ENCODE peak calls at places on chromosomes 3 and 15, in five cellular contexts. F is neural crest cell, R is brain microvascular endothelial cell, B is hepatocyte, P is colonic mucosa. T is an unnamed sample.

GRCh38 chr15:52759969-52760368 is 30.2 kb downstream of the ONECUT1 start:
- DNase-seq in R (no peak), B (no peak), F (no peak), P (no peak), T (no peak)

GRCh38 chr3:181379278-181379677 is 332.4 kb upstream of the SOX2 start:
- DNase-seq in F (no peak), P (no peak), B (no peak), R (no peak), T (no peak)

GRCh38 chr3:10170915-10171478 is 6.3 kb downstream of the IRAK2 start:
- DNase-seq in R (no peak), P (no peak), B (no peak), F (no peak), T (no peak)

GRCh38 chr3:128079823-128080222 is 27.6 kb downstream of the SEC61A1 start:
- DNase-seq in P (no peak), R (no peak), F (no peak), B (no peak), T (no peak)

GRCh38 chr15:78993257-78993930 is 48.5 kb upstream of the CTSH start:
- DNase-seq in P (no peak), B (no peak), R (no peak), F (no peak), T (no peak)

GRCh38 chr3:124557433-124558232 is 172.6 kb upstream of the UMPS start:
- DNase-seq in R (peak; percentile 52), F (no peak), P (peak; percentile 52), B (no peak), T (peak; percentile 56)

GRCh38 chr3:36546196-36546595 is 165.9 kb downstream of the STAC start:
- DNase-seq in F (no peak), P (no peak), B (no peak), R (peak; percentile 46), T (no peak)

GRCh38 chr3:73467211-73467610 is 157.5 kb downstream of the PDZRN3 start:
- DNase-seq in F (no peak), P (no peak), B (no peak), R (no peak), T (no peak)

GRCh38 chr3:113374078-113374477 is 67.2 kb downstream of the CFAP44 start:
- DNase-seq in B (no peak), F (no peak), P (no peak), R (no peak), T (no peak)

GRCh38 chr15:42150246-42150970 is 6.0 kb downstream of the PLA2G4F start:
- DNase-seq in R (no peak), P (no peak), B (no peak), F (no peak), T (no peak)

GRCh38 chr3:150763841-150764483 is 993 bp upstream of the SIAH2 start:
- DNase-seq in R (no peak), P (peak; percentile 77), B (peak; percentile 85), F (peak; percentile 52), T (peak; percentile 67)

GRCh38 chr3:49867400-49867799 is 2.3 kb downstream of the CAMKV start:
- DNase-seq in F (no peak), B (no peak), R (no peak), P (no peak), T (no peak)

GRCh38 chr3:190306513-190307163 is 15.6 kb downstream of the CLDN1 start:
- DNase-seq in F (no peak), P (no peak), B (peak; percentile 64), R (no peak), T (peak; percentile 92)

GRCh38 chr3:135226057-135226456 is 431.0 kb downstream of the EPHB1 start:
- DNase-seq in F (no peak), B (no peak), P (no peak), R (no peak), T (no peak)

GRCh38 chr15:78004919-78005634 is 72.4 kb downstream of the TBC1D2B start:
- DNase-seq in P (peak; percentile 52), R (peak; percentile 80), B (peak; percentile 84), F (no peak), T (peak; percentile 91)

GRCh38 chr15:43250785-43251184 is 15.9 kb downstream of the TGM5 start:
- DNase-seq in B (no peak), R (no peak), P (no peak), F (no peak), T (no peak)

GRCh38 chr3:119562307-119562961 is 3.0 kb upstream of the CD80 start:
- DNase-seq in P (no peak), R (no peak), B (no peak), F (no peak), T (peak; percentile 5)

GRCh38 chr3:162134571-162134970 is 638.0 kb downstream of the OTOL1 start:
- DNase-seq in F (no peak), R (peak; percentile 16), B (no peak), P (no peak), T (peak; percentile 43)

GRCh38 chr3:153026026-153026425 is 136.0 kb upstream of the RAP2B start:
- DNase-seq in F (no peak), B (peak; percentile 42), P (no peak), R (no peak), T (peak; percentile 39)

T was measured in iris pigment epithelial cell.